ENCODE peak calls at places on chromosomes 2 and 18, in ten cellular contexts. I is fibroblast of pulmonary artery, V is ovary, R is cardiac fibroblast, Q is epithelial cell of esophagus, W is mesothelial cell of epicardium, C is GM06990, Y is AG10803, D is A549, S is spleen. B is an unnamed sample.

GRCh38 chr2:43218550-43219382 is 7.6 kb downstream of the ZFP36L2 start:
- DNase-seq in D (no peak), C (peak), R (peak), W (no peak), I (peak), S (peak), V (peak), Q (peak), Y (peak), B (no peak)

GRCh38 chr2:206275274-206276160 is 1.1 kb downstream of the ZDBF2 start:
- DNase-seq in Y (peak), C (peak), R (peak), D (no peak), S (no peak), V (no peak), Q (peak), W (no peak), I (peak), B (peak)

GRCh38 chr2:9207641-9208301 is 1.2 kb downstream of the ASAP2 start:
- DNase-seq in V (peak), W (no peak), R (no peak), S (peak), Y (no peak), I (no peak), C (no peak), D (peak), Q (peak), B (no peak)

GRCh38 chr2:75632091-75632704 is 14.4 kb upstream of the MRPL19 start:
- DNase-seq in V (no peak), C (no peak), Q (no peak), S (no peak), D (no peak), Y (peak), I (no peak), W (no peak), R (peak), B (no peak)

GRCh38 chr2:236045264-236046235 is 122.6 kb downstream of the GBX2 start:
- DNase-seq in Y (no peak), R (no peak), V (no peak), Q (peak), D (no peak), C (no peak), I (no peak), W (no peak), S (peak), B (no peak)

GRCh38 chr18:58455318-58455950 is 173.5 kb downstream of the ALPK2 start:
- DNase-seq in Y (no peak), W (no peak), D (no peak), C (no peak), Q (peak), R (no peak), V (no peak), I (no peak), S (no peak), B (no peak)

GRCh38 chr2:86000131-86000937 is 105.4 kb downstream of the POLR1A start:
- DNase-seq in D (no peak), R (no peak), Y (no peak), Q (no peak), W (no peak), I (no peak), C (no peak), S (peak), V (no peak), B (no peak)

GRCh38 chr18:59873616-59874015 is 26.2 kb upstream of the PMAIP1 start:
- DNase-seq in Y (no peak), I (peak), C (no peak), R (no peak), D (no peak), V (no peak), S (no peak), Q (no peak), W (no peak), B (no peak)

GRCh38 chr2:36582556-36583350 is 15.2 kb downstream of the FEZ2 start:
- DNase-seq in V (no peak), W (no peak), Y (no peak), R (no peak), S (no peak), C (no peak), I (no peak), D (no peak), Q (no peak), B (no peak)

GRCh38 chr18:6648581-6648980 is 80.9 kb upstream of the ARHGAP28 start:
- DNase-seq in Q (peak), D (no peak), W (no peak), V (no peak), S (no peak), I (no peak), R (no peak), C (no peak), Y (no peak), B (no peak)

GRCh38 chr2:636151-636621 is 41.0 kb downstream of the TMEM18 start:
- DNase-seq in R (no peak), Q (no peak), C (no peak), S (peak), D (no peak), V (no peak), Y (no peak), W (no peak), I (no peak), B (no peak)

GRCh38 chr18:48806551-48807261 is 144.1 kb downstream of the SMAD7 start:
- DNase-seq in Y (peak), S (peak), W (no peak), V (peak), R (no peak), D (no peak), C (no peak), I (no peak), Q (peak), B (peak)

GRCh38 chr2:150520887-150521664 is 33.6 kb upstream of the RND3 start:
- DNase-seq in V (no peak), S (no peak), Q (peak), Y (peak), D (no peak), R (peak), W (no peak), C (no peak), I (peak), B (no peak)

GRCh38 chr2:106996136-106996769 is 110.3 kb upstream of the ST6GAL2 start:
- DNase-seq in S (no peak), V (no peak), Q (no peak), W (no peak), Y (no peak), I (no peak), R (no peak), C (no peak), D (no peak), B (no peak)

GRCh38 chr2:55961318-55961911 is 37.8 kb upstream of the EFEMP1 start:
- DNase-seq in V (no peak), W (no peak), C (no peak), R (peak), I (peak), D (peak), Y (peak), Q (peak), S (no peak), B (no peak)

DNA sequence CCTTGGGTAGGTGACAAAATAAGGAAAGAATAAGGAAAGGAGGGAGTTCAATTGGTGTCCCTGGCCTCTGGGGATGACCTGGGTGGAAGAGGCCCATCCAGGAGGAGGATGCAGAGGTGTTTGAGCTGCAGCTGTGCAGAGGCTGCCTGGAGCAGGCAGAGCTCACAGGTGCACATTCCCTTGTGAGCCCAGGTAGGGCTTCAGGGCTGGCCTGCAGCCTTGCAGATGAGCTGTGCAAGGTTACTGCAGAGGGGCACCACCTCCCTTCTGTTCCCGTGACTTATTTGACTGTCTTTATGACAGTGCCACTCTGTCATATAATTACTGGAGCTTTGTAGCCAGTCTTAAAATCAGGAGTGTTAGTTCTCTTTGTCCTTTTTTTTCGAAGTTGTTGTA is 263.2 kb upstream of the HS6ST1 start:
- DNase-seq in V (no peak), D (no peak), S (no peak), Q (no peak), W (no peak), Y (no peak), R (no peak), I (no peak), C (no peak), B (no peak)
- TF ChIP-seq CTCF in V (no peak), D (no peak), S (no peak), Q (no peak), W (no peak), Y (no peak), R (no peak), I (no peak), C (no peak), B (no peak)

GRCh38 chr2:64858541-64859031 is 130.6 kb upstream of the SLC1A4 start:
- DNase-seq in W (no peak), I (no peak), R (no peak), D (no peak), Y (no peak), V (no peak), C (no peak), Q (no peak), S (peak), B (no peak)

GRCh38 chr2:64860936-64861335 is 128.3 kb upstream of the SLC1A4 start:
- DNase-seq in D (no peak), C (no peak), R (no peak), V (no peak), I (no peak), S (no peak), Q (no peak), W (no peak), Y (no peak), B (no peak)

GRCh38 chr2:64857581-64858471 is 131.4 kb upstream of the SLC1A4 start:
- DNase-seq in Y (peak), I (peak), D (no peak), W (no peak), R (peak), Q (no peak), V (peak), S (no peak), C (no peak), B (peak)

GRCh38 chr2:64860321-64860751 is 128.9 kb upstream of the SLC1A4 start:
- DNase-seq in I (no peak), C (peak), W (no peak), S (peak), Y (no peak), Q (no peak), R (no peak), D (no peak), V (no peak), B (no peak)

GRCh38 chr2:64859208-64860161 is 129.7 kb upstream of the SLC1A4 start:
- DNase-seq in Q (peak), Y (peak), C (peak), I (peak), S (peak), W (peak), V (peak), D (peak), R (peak), B (peak)
- TF ChIP-seq CTCF in Q (no peak), Y (no peak), C (no peak), I (no peak), S (peak), W (no peak), V (peak), D (peak), R (no peak), B (no peak)

GRCh38 chr18:75244336-75244735 is 33.7 kb downstream of the TSHZ1 start:
- DNase-seq in C (no peak), V (no peak), I (no peak), Y (no peak), D (no peak), S (no peak), R (no peak), Q (peak), W (no peak), B (no peak)
- TF ChIP-seq CTCF in C (peak), V (no peak), I (no peak), Y (no peak), D (no peak), S (no peak), R (no peak), Q (peak), W (no peak), B (no peak)

GRCh38 chr2:133484106-133484505 is 84.2 kb downstream of the NCKAP5 start:
- DNase-seq in R (no peak), Y (peak), V (no peak), C (no peak), D (no peak), W (no peak), S (no peak), I (no peak), Q (no peak), B (no peak)
- TF ChIP-seq CTCF in R (no peak), Y (peak), V (no peak), C (no peak), D (no peak), W (no peak), S (no peak), I (no peak), Q (no peak), B (no peak)

GRCh38 chr18:45850021-45850420 is 24.5 kb downstream of the SIGLEC15 start:
- DNase-seq in W (no peak), C (no peak), Y (no peak), Q (peak), R (no peak), S (no peak), V (no peak), D (peak), I (peak), B (peak)
- TF ChIP-seq CTCF in W (peak), C (peak), Y (peak), Q (peak), R (peak), S (peak), V (no peak), D (peak), I (peak), B (peak)

GRCh38 chr18:815353-815752 is 3.3 kb upstream of the YES1 start:
- DNase-seq in S (no peak), V (no peak), D (no peak), R (no peak), Q (no peak), W (no peak), I (no peak), Y (no peak), C (no peak), B (no peak)

GRCh38 chr18:812673-813404 is 797 bp upstream of the YES1 start:
- DNase-seq in Y (peak), Q (peak), V (peak), W (no peak), S (peak), I (peak), D (peak), R (peak), C (no peak), B (no peak)

GRCh38 chr18:816088-816653 is 4.1 kb upstream of the YES1 start:
- DNase-seq in I (no peak), D (no peak), V (no peak), C (no peak), S (no peak), W (no peak), Q (no peak), Y (no peak), R (no peak), B (no peak)

GRCh38 chr18:813405-814071 is 1.5 kb upstream of the YES1 start:
- DNase-seq in D (no peak), C (no peak), S (no peak), V (no peak), Q (no peak), Y (no peak), I (peak), R (no peak), W (no peak), B (no peak)

DNA sequence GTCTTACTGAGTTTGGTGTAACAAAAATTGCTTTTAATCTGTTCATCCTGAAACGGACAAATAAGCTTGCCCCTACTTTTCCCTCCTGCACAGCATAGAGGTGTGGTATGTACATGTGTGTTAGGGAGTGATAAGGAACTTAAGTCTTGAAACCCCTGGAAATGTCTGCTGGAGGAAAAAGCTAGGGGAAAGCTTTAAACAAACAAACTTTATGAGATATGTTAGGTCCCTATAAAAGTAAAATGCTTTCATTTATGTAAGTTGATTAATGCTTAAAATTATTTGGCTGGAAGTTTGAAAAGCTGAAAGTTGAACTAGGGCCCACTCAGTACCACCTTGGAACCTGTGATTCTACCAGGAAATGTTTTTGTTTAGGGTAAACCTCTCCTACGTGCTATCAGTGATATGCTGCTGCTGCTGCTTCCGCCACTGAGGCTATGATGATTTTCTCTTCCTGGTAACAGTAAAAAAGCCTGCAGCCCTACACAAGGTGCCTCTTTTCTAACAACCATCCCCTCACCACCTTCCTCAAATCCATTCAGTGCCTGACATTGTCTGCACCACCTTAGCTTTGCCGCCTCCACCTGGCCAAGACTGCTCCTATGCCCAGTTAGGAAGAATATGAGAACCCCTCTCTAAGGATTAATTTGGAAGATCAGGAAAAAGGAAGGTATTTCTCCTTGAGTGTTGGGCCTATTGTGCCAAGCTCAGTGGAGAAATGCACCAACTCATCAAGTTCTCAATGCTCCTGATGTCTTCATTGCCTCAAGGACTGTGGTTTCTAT is 2.5 kb upstream of the YES1 start:
- DNase-seq in W (no peak), V (no peak), D (no peak), Q (no peak), I (no peak), R (no peak), Y (no peak), S (no peak), C (no peak), B (no peak)
- TF ChIP-seq CTCF in W (no peak), V (no peak), D (no peak), Q (no peak), I (no peak), R (no peak), Y (no peak), S (no peak), C (no peak), B (no peak)

B was measured in glutamatergic neuron.